ENCODE peak calls at places on chromosomes 11 and 22, in eight cellular contexts. C is tibial nerve, K is astrocyte of the spinal cord, S is fibroblast of pulmonary artery, A is ascending aorta, E is dorsolateral prefrontal cortex, H is body of pancreas, D is upper lobe of right lung. O is an unnamed sample.

GRCh38 chr11:67027943-67028542 is 5.1 kb downstream of the SYT12 start:
- DNase-seq in D (no peak), C (no peak), K (no peak), A (no peak), E (no peak), H (no peak), S (no peak), O (no peak)

GRCh38 chr11:9017773-9018172 is 14.0 kb upstream of the NRIP3 start:
- DNase-seq in E (peak; percentile 65), H (peak; percentile 71), K (no peak), S (peak; percentile 7), D (peak; percentile 80), A (peak; percentile 82), C (no peak), O (peak; percentile 83)

GRCh38 chr22:32080904-32081303 is 37.8 kb downstream of the SLC5A1 start:
- DNase-seq in S (peak; percentile 72), D (no peak), K (peak; percentile 48), C (no peak), H (peak; percentile 39), E (no peak), A (no peak), O (peak; percentile 53)

GRCh38 chr11:111585371-111585770 is 16.9 kb upstream of the SIK2 start:
- DNase-seq in E (no peak), D (no peak), C (no peak), S (peak; percentile 69), H (no peak), K (peak; percentile 75), A (no peak), O (peak; percentile 72)

GRCh38 chr22:40533712-40534378 is 102.7 kb downstream of the MRTFA start:
- DNase-seq in D (no peak), K (peak; percentile 79), E (no peak), H (peak; percentile 16), S (peak; percentile 74), A (no peak), C (no peak), O (peak; percentile 63)

GRCh38 chr22:38298312-38299000 is 18.8 kb downstream of the CSNK1E start:
- DNase-seq in S (peak; percentile 96), K (peak; percentile 99), E (no peak), C (no peak), H (no peak), D (no peak), A (no peak), O (peak; percentile 60)

GRCh38 chr11:56706486-56706885 is 7.6 kb downstream of the OR9G1 start:
- DNase-seq in H (no peak), K (no peak), A (no peak), E (no peak), S (no peak), D (no peak), C (no peak), O (no peak)

GRCh38 chr11:93034031-93034430 is 64.6 kb downstream of the MTNR1B start:
- DNase-seq in D (no peak), K (peak; percentile 85), S (no peak), A (no peak), E (no peak), H (peak; percentile 3), C (no peak), O (peak; percentile 4)

GRCh38 chr11:59062602-59063529 is 23.2 kb upstream of the GLYATL1B start:
- DNase-seq in K (no peak), H (no peak), E (no peak), A (no peak), S (no peak), C (no peak), D (no peak), O (no peak)

GRCh38 chr11:32302826-32303225 is 132.5 kb downstream of the WT1 start:
- DNase-seq in K (no peak), E (no peak), S (no peak), A (no peak), D (no peak), C (no peak), H (no peak), O (no peak)

GRCh38 chr22:50201191-50202129 is 649 bp downstream of the SELENOO start:
- DNase-seq in E (no peak), A (no peak), D (no peak), H (peak; percentile 64), S (no peak), C (no peak), K (no peak), O (peak; percentile 17)

GRCh38 chr11:66321606-66322005 is 4.8 kb upstream of the CD248 start:
- DNase-seq in H (no peak), S (no peak), A (no peak), K (no peak), C (no peak), E (no peak), D (no peak), O (peak; percentile 21)

GRCh38 chr11:116596346-116597260 is 176.2 kb downstream of the BUD13 start:
- DNase-seq in S (no peak), E (peak; percentile 24), H (no peak), K (no peak), A (no peak), D (peak; percentile 34), C (no peak), O (no peak)

GRCh38 chr11:21628641-21629040 is 564.2 kb upstream of the ANO5 start:
- DNase-seq in C (no peak), A (no peak), S (no peak), K (no peak), D (no peak), H (no peak), E (no peak), O (no peak)

GRCh38 chr11:113370634-113371033 is 16.9 kb upstream of the ANKK1 start:
- DNase-seq in H (no peak), A (no peak), C (no peak), D (no peak), E (peak; percentile 77), K (no peak), S (no peak), O (no peak)

GRCh38 chr11:111352935-111353695 is 26.0 kb downstream of the POU2AF1 start:
- DNase-seq in K (no peak), S (no peak), C (no peak), A (no peak), D (no peak), H (peak; percentile 78), E (peak; percentile 48), O (no peak)

GRCh38 chr11:57368106-57368826 is 12.7 kb downstream of the PRG3 start:
- DNase-seq in A (no peak), K (no peak), H (no peak), D (peak; percentile 86), E (no peak), C (no peak), S (no peak), O (no peak)

GRCh38 chr11:134712228-134713145 is 300.4 kb upstream of the B3GAT1 start:
- DNase-seq in E (no peak), K (no peak), H (no peak), C (no peak), S (no peak), A (no peak), D (no peak), O (no peak)

GRCh38 chr11:36186340-36186739 is 102.9 kb downstream of the COMMD9 start:
- DNase-seq in K (peak; percentile 86), S (peak; percentile 91), A (no peak), C (no peak), H (no peak), E (no peak), D (no peak), O (peak; percentile 79)

GRCh38 chr11:12134239-12134590 is 23.8 kb downstream of the MICAL2 start:
- DNase-seq in C (no peak), K (no peak), D (peak; percentile 74), E (no peak), A (no peak), S (no peak), H (peak; percentile 28), O (no peak)

GRCh38 chr11:117414724-117415123 is 87.1 kb downstream of the CEP164 start:
- DNase-seq in E (no peak), S (no peak), K (no peak), D (no peak), C (no peak), A (no peak), H (no peak), O (no peak)

GRCh38 chr22:23862103-23862502 is 4.4 kb downstream of the SLC2A11 start:
- DNase-seq in K (peak; percentile 39), S (peak; percentile 71), E (no peak), H (peak; percentile 53), C (no peak), A (no peak), D (no peak), O (peak; percentile 43)
- TF ChIP-seq CTCF in K (peak; percentile 80), S (peak; percentile 84), E (peak; percentile 36), H (peak; percentile 58), C (peak; percentile 26), A (no peak), D (peak; percentile 45), O (peak; percentile 64)

GRCh38 chr11:121928597-121929580 is 187.1 kb downstream of the BLID start:
- DNase-seq in C (no peak), A (no peak), E (no peak), S (no peak), D (no peak), K (no peak), H (no peak), O (no peak)

GRCh38 chr11:121929581-121929980 is 186.4 kb downstream of the BLID start:
- DNase-seq in H (peak; percentile 39), C (no peak), A (no peak), E (peak; percentile 46), S (peak; percentile 66), D (no peak), K (peak; percentile 50), O (peak; percentile 68)

GRCh38 chr11:121931748-121932352 is 184.2 kb downstream of the BLID start:
- DNase-seq in K (no peak), D (no peak), S (no peak), E (no peak), A (no peak), C (no peak), H (no peak), O (no peak)

GRCh38 chr11:121931121-121931520 is 184.9 kb downstream of the BLID start:
- DNase-seq in C (no peak), H (no peak), A (no peak), S (no peak), K (no peak), E (no peak), D (no peak), O (no peak)

GRCh38 chr11:121930004-121930965 is 185.7 kb downstream of the BLID start:
- DNase-seq in D (peak; percentile 65), C (no peak), H (no peak), K (peak; percentile 23), S (peak; percentile 46), A (no peak), E (no peak), O (peak; percentile 52)
- H3K4me3 ChIP-seq in D (peak overlapping the region; percentile 36), C (peak overlapping the region; percentile 19), H (no peak overlapping the region), K (peak overlapping the region; percentile 26), S (peak overlapping the region; percentile 48), A (peak overlapping the region; percentile 53), E (peak overlapping the region; percentile 60), O (peak overlapping the region; percentile 46)

DNA sequence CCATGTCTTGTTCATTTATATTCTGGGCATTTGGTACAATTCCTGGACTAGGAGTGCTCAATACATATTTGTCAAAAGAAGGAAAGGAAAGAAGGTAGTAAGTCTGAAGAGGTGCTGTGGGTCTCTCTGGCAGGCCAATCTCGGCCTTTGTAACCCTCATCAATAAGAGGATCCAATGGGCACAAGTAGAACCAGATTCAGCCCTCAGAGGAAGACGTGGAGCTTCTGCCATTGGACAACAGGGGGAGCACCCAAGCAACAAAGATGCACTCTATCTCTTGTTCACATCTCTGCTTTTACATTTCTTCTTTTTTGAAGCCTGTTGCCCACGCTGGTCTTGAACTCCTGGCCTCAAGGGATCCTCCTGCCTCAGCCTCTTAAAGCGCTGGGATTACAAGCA is 2.2 kb upstream of the VPS11 start:
- DNase-seq in K (peak; percentile 35), C (no peak), D (no peak), A (no peak), H (no peak), S (peak; percentile 54), E (no peak), O (peak; percentile 46)
- TF ChIP-seq CTCF in K (peak; percentile 63), C (no peak), D (peak; percentile 36), A (no peak), H (no peak), S (peak; percentile 55), E (no peak), O (peak; percentile 62)

GRCh38 chr11:61889831-61890230 is 1.5 kb downstream of the FADS3 start:
- DNase-seq in E (no peak), H (no peak), S (no peak), A (no peak), C (no peak), K (no peak), D (no peak), O (no peak)
- H3K4me3 ChIP-seq in E (peak overlapping the region; percentile 94), H (no peak overlapping the region), S (peak overlapping the region; percentile 79), A (peak overlapping the region; percentile 99), C (peak overlapping the region; percentile 71), K (no peak overlapping the region), D (peak overlapping the region; percentile 76), O (peak overlapping the region; percentile 98)

O was measured in AG10803.